ENCODE peak calls at places on chromosome 11, in six cellular contexts. W is stimulated activated naive CD4-positive, alpha-beta T cell; B is NCI-H1417; S is Peyer's patch; G is stimulated activated CD4-positive, alpha-beta T cell treated with anti-CD3 and anti-CD28 coated beads, Interleukin-1b, Interleukin-23, amount 100 ng/mL, for 24 hours; O is lower leg skin. V is an unnamed sample.

GRCh38 chr11:77146261-77147035 is 18.4 kb downstream of the MYO7A start:
- DNase-seq in W (no peak), G (no peak), O (no peak), B (no peak), S (no peak), V (no peak)

GRCh38 chr11:74602637-74603591 is 10.5 kb downstream of the POLD3 start:
- DNase-seq in W (no peak), S (no peak), B (no peak), O (no peak), G (no peak), V (no peak)

GRCh38 chr11:22800482-22800881 is 29.1 kb downstream of the SVIP start:
- DNase-seq in W (no peak), B (peak), G (no peak), S (no peak), O (no peak), V (no peak)

GRCh38 chr11:16194566-16194965 is 161.8 kb downstream of the SOX6 start:
- DNase-seq in S (no peak), O (no peak), B (no peak), G (no peak), W (no peak), V (peak)

GRCh38 chr11:124970925-124971324 is 16.9 kb downstream of the CCDC15 start:
- DNase-seq in O (no peak), S (no peak), G (no peak), B (no peak), W (no peak), V (no peak)

GRCh38 chr11:112223125-112223524 is 3.1 kb upstream of the PTS start:
- DNase-seq in O (no peak), W (no peak), G (no peak), B (no peak), S (no peak), V (no peak)

GRCh38 chr11:13889566-13890214 is 72.8 kb upstream of the SPON1 start:
- DNase-seq in B (peak), O (no peak), W (no peak), G (no peak), S (no peak), V (no peak)

GRCh38 chr11:19853016-19853415 is 140.4 kb downstream of the NAV2 start:
- DNase-seq in G (no peak), S (no peak), O (no peak), B (no peak), W (no peak), V (no peak)

GRCh38 chr11:15969281-15969680 is 387.1 kb downstream of the SOX6 start:
- DNase-seq in B (peak), G (no peak), O (peak), W (no peak), S (no peak), V (peak)

GRCh38 chr11:93169950-93170561 is 27.7 kb downstream of the SLC36A4 start:
- DNase-seq in O (no peak), G (no peak), W (no peak), S (no peak), B (peak), V (no peak)

GRCh38 chr11:34165786-34166557 is 60.5 kb downstream of the NAT10 start:
- DNase-seq in S (no peak), B (no peak), O (no peak), G (no peak), W (no peak), V (no peak)

GRCh38 chr11:27004103-27004502 is 10.2 kb downstream of the FIBIN start:
- DNase-seq in O (no peak), B (no peak), S (no peak), G (no peak), W (no peak), V (no peak)

GRCh38 chr11:9142732-9143131 is 51.3 kb upstream of the SCUBE2 start:
- DNase-seq in S (no peak), B (no peak), W (no peak), G (no peak), O (no peak), V (no peak)

V was measured in tibial nerve.